ENCODE peak calls at places on chromosomes 4 and X, in eight cellular contexts. M, D, O, X, W, N, L and B are unnamed samples.
A peak's percentile ranks its signal among the peaks of the same experiment; 100 is the strongest.

GRCh38 chr4:108345862-108346530 is 177.3 kb upstream of the LEF1 start:
- DNase-seq in M (no peak), D (no peak), O (no peak), X (peak; percentile 15), W (peak; percentile 44), N (no peak), L (no peak), B (no peak)

GRCh38 chr4:38292529-38292928 is 332.3 kb downstream of the PTTG2 start:
- DNase-seq in M (no peak), D (no peak), O (no peak), X (no peak), W (no peak), N (no peak), L (no peak), B (no peak)

GRCh38 chrX:20967725-20968124 is 406.5 kb upstream of the CNKSR2 start:
- DNase-seq in M (no peak), D (no peak), O (no peak), X (no peak), W (no peak), N (peak; percentile 74), L (no peak), B (no peak)

GRCh38 chr4:101331017-101331416 is 16.3 kb downstream of the PPP3CA start:
- DNase-seq in M (no peak), D (no peak), O (no peak), X (peak; percentile 31), W (peak; percentile 11), N (no peak), L (no peak), B (no peak)

GRCh38 chr4:123631699-123632098 is 235.1 kb downstream of the SPRY1 start:
- DNase-seq in M (no peak), D (no peak), O (no peak), X (peak; percentile 42), W (no peak), N (no peak), L (no peak), B (no peak)

GRCh38 chr4:144579411-144580020 is 66.4 kb upstream of the HHIP start:
- DNase-seq in M (no peak), D (no peak), O (no peak), X (peak; percentile 90), W (peak; percentile 77), N (no peak), L (no peak), B (no peak)

GRCh38 chrX:154815274-154815818 is 10.1 kb upstream of the MPP1 start:
- DNase-seq in M (no peak), D (no peak), O (no peak), X (peak; percentile 47), W (peak; percentile 48), N (no peak), L (no peak), B (no peak)

GRCh38 chr4:41142946-41143720 is 71.2 kb downstream of the APBB2 start:
- DNase-seq in M (no peak), D (no peak), O (no peak), X (peak; percentile 97), W (peak; percentile 96), N (no peak), L (peak; percentile 26), B (peak; percentile 52)

GRCh38 chrX:136176399-136176825 is 29.1 kb downstream of the FHL1 start:
- DNase-seq in M (no peak), D (no peak), O (no peak), X (peak; percentile 92), W (peak; percentile 85), N (no peak), L (no peak), B (peak; percentile 39)

GRCh38 chrX:119654112-119654531 is 38.8 kb downstream of the SEPTIN6 start:
- DNase-seq in M (no peak), D (no peak), O (peak; percentile 11), X (peak; percentile 89), W (no peak), N (no peak), L (no peak), B (peak; percentile 22)

GRCh38 chr4:165512464-165512863 is 133.7 kb downstream of the CPE start:
- DNase-seq in M (no peak), D (no peak), O (no peak), X (no peak), W (no peak), N (no peak), L (no peak), B (no peak)

GRCh38 chrX:46263494-46263893 is 281.7 kb downstream of the ZNF674 start:
- DNase-seq in M (no peak), D (no peak), O (no peak), X (no peak), W (no peak), N (no peak), L (no peak), B (no peak)

GRCh38 chr4:6613676-6614651 is 26.5 kb upstream of the MRFAP1 start:
- DNase-seq in M (no peak), D (no peak), O (no peak), X (no peak), W (no peak), N (no peak), L (no peak), B (no peak)

GRCh38 chr4:25213327-25213979 is 20.4 kb upstream of the PI4K2B start:
- DNase-seq in M (no peak), D (no peak), O (no peak), X (no peak), W (no peak), N (no peak), L (no peak), B (no peak)

GRCh38 chr4:136562842-136563241 is 969.5 kb downstream of the PCDH18 start:
- DNase-seq in M (no peak), D (no peak), O (no peak), X (peak; percentile 84), W (peak; percentile 41), N (no peak), L (no peak), B (no peak)

GRCh38 chr4:165384186-165384585 is 5.4 kb downstream of the CPE start:
- DNase-seq in M (no peak), D (no peak), O (no peak), X (no peak), W (no peak), N (no peak), L (no peak), B (no peak)

GRCh38 chrX:33434256-33435092 is 223.1 kb upstream of the DMD start:
- DNase-seq in M (peak; percentile 11), D (no peak), O (peak; percentile 26), X (peak; percentile 60), W (peak; percentile 0), N (peak; percentile 5), L (peak; percentile 3), B (no peak)

GRCh38 chr4:138901177-138901576 is 114.4 kb upstream of the NOCT start:
- DNase-seq in M (no peak), D (no peak), O (no peak), X (no peak), W (no peak), N (no peak), L (no peak), B (no peak)

GRCh38 chrX:78321809-78322208 is 5.6 kb downstream of the CYSLTR1 start:
- DNase-seq in M (peak; percentile 23), D (no peak), O (peak; percentile 16), X (no peak), W (no peak), N (no peak), L (no peak), B (peak; percentile 14)